ENCODE peak calls at places on chromosome 10, in seven cellular contexts. K is A549, Z is cardiac fibroblast, C is colonic mucosa, F is uterus, L is lower lobe of right lung, N is HFF-Myc. A is an unnamed sample.

GRCh38 chr10:1434912-1435692 is 302.2 kb downstream of the ADARB2 start:
- DNase-seq in K (no peak), Z (no peak), C (no peak), F (no peak), L (no peak), N (no peak), A (no peak)

GRCh38 chr10:99484626-99485581 is 47.8 kb upstream of the NKX2-3 start:
- DNase-seq in K (peak), Z (no peak), C (no peak), F (no peak), L (no peak), N (no peak), A (peak)

GRCh38 chr10:126017961-126018560 is 121.7 kb downstream of the FANK1 start:
- DNase-seq in K (no peak), Z (peak), C (no peak), F (no peak), L (no peak), N (peak), A (no peak)

GRCh38 chr10:49734676-49735075 is 27.4 kb downstream of the OGDHL start:
- DNase-seq in K (no peak), Z (no peak), C (peak), F (no peak), L (no peak), N (no peak), A (no peak)

GRCh38 chr10:29680091-29680490 is 45.3 kb upstream of the SVIL start:
- DNase-seq in K (no peak), Z (no peak), C (no peak), F (no peak), L (no peak), N (no peak), A (no peak)

GRCh38 chr10:114615600-114616007 is 42.5 kb downstream of the ABLIM1 start:
- DNase-seq in K (no peak), Z (no peak), C (no peak), F (no peak), L (no peak), N (no peak), A (no peak)

GRCh38 chr10:101008823-101009423 is 9.3 kb downstream of the LZTS2 start:
- DNase-seq in K (no peak), Z (no peak), C (no peak), F (no peak), L (no peak), N (no peak), A (no peak)

GRCh38 chr10:125160856-125161569 is 650 bp upstream of the CTBP2 start:
- DNase-seq in K (peak), Z (peak), C (peak), F (peak), L (peak), N (peak), A (peak)

GRCh38 chr10:129621694-129622093 is 154.7 kb downstream of the MGMT start:
- DNase-seq in K (no peak), Z (no peak), C (no peak), F (no peak), L (no peak), N (no peak), A (no peak)

GRCh38 chr10:58322072-58322834 is 12.6 kb upstream of the UBE2D1 start:
- DNase-seq in K (no peak), Z (peak), C (peak), F (no peak), L (no peak), N (no peak), A (no peak)

GRCh38 chr10:968546-969199 is 19.6 kb upstream of the GTPBP4 start:
- DNase-seq in K (no peak), Z (peak), C (no peak), F (no peak), L (no peak), N (no peak), A (no peak)

GRCh38 chr10:115141254-115141653 is 48.1 kb downstream of the ATRNL1 start:
- DNase-seq in K (no peak), Z (peak), C (no peak), F (no peak), L (no peak), N (no peak), A (no peak)

GRCh38 chr10:60312818-60313588 is 76.7 kb downstream of the ANK3 start:
- DNase-seq in K (no peak), Z (peak), C (no peak), F (no peak), L (no peak), N (peak), A (no peak)

GRCh38 chr10:131001438-131001837 is 310.1 kb downstream of the TCERG1L start:
- DNase-seq in K (no peak), Z (no peak), C (no peak), F (no peak), L (no peak), N (no peak), A (no peak)

GRCh38 chr10:72087392-72087968 is 871 bp downstream of the SPOCK2 start:
- DNase-seq in K (no peak), Z (no peak), C (no peak), F (no peak), L (no peak), N (no peak), A (no peak)

GRCh38 chr10:28036587-28036986 is 37.7 kb upstream of the ODAD2 start:
- DNase-seq in K (no peak), Z (no peak), C (no peak), F (no peak), L (no peak), N (no peak), A (no peak)

GRCh38 chr10:6667679-6668270 is 87.7 kb upstream of the PRKCQ start:
- DNase-seq in K (peak), Z (peak), C (peak), F (no peak), L (no peak), N (peak), A (peak)

GRCh38 chr10:116521424-116522305 is 24.1 kb upstream of the PNLIP start:
- DNase-seq in K (peak), Z (peak), C (peak), F (no peak), L (no peak), N (peak), A (no peak)

GRCh38 chr10:69374242-69374641 is 42.5 kb downstream of the TACR2 start:
- DNase-seq in K (no peak), Z (no peak), C (no peak), F (no peak), L (no peak), N (no peak), A (no peak)

GRCh38 chr10:123772645-123773508 is 106.7 kb downstream of the GPR26 start:
- DNase-seq in K (no peak), Z (no peak), C (no peak), F (no peak), L (no peak), N (no peak), A (no peak)

GRCh38 chr10:283916-284356 is 148.7 kb downstream of the ZMYND11 start:
- DNase-seq in K (no peak), Z (no peak), C (no peak), F (no peak), L (no peak), N (no peak), A (no peak)

GRCh38 chr10:7561216-7561893 is 105.4 kb downstream of the ITIH5 start:
- DNase-seq in K (no peak), Z (no peak), C (peak), F (peak), L (peak), N (no peak), A (no peak)

GRCh38 chr10:122176232-122176865 is 94.7 kb upstream of the BTBD16 start:
- DNase-seq in K (no peak), Z (no peak), C (no peak), F (no peak), L (no peak), N (no peak), A (no peak)

GRCh38 chr10:125782661-125783060 is 7.0 kb upstream of the MMP21 start:
- DNase-seq in K (no peak), Z (no peak), C (no peak), F (no peak), L (no peak), N (no peak), A (no peak)

GRCh38 chr10:88408111-88408510 is 175.0 kb downstream of the RNLS start:
- DNase-seq in K (no peak), Z (peak), C (no peak), F (no peak), L (no peak), N (no peak), A (no peak)

GRCh38 chr10:28302012-28302667 is 724 bp downstream of the MPP7 start:
- DNase-seq in K (peak), Z (peak), C (peak), F (no peak), L (peak), N (no peak), A (no peak)

GRCh38 chr10:18005781-18006456 is 54.2 kb downstream of the SLC39A12 start:
- DNase-seq in K (no peak), Z (peak), C (no peak), F (no peak), L (no peak), N (peak), A (no peak)